ENCODE peak calls at places on chromosome 20, in six cellular contexts. O, P, M, R, Q and C are unnamed samples.

GRCh38 chr20:24762371-24762770 is 186.7 kb upstream of the CST7 start:
- DNase-seq in P (no peak), Q (no peak), O (no peak), M (peak; percentile 1), R (no peak), C (no peak)

GRCh38 chr20:61120595-61121515 is 131.2 kb upstream of the CDH4 start:
- DNase-seq in M (no peak), O (peak; percentile 26), R (peak; percentile 32), P (no peak), Q (no peak), C (no peak)

GRCh38 chr20:38893485-38894090 is 32.6 kb upstream of the FAM83D start:
- DNase-seq in O (peak; percentile 36), Q (peak; percentile 95), R (no peak), M (peak; percentile 75), P (peak; percentile 19), C (peak; percentile 78)

GRCh38 chr20:19926581-19926980 is 90.6 kb upstream of the NAA20 start:
- DNase-seq in M (no peak), O (no peak), Q (no peak), P (no peak), R (no peak), C (no peak)

GRCh38 chr20:36298795-36299339 is 7.3 kb upstream of the DLGAP4 start:
- DNase-seq in O (no peak), P (no peak), M (no peak), Q (no peak), R (no peak), C (no peak)

GRCh38 chr20:7161690-7162089 is 394.2 kb downstream of the BMP2 start:
- DNase-seq in P (no peak), O (no peak), R (no peak), M (no peak), Q (no peak), C (peak; percentile 10)

GRCh38 chr20:23651117-23651516 is 13.4 kb upstream of the CST3 start:
- DNase-seq in R (no peak), Q (no peak), P (no peak), O (no peak), M (no peak), C (no peak)

GRCh38 chr20:38060536-38060935 is 27.0 kb downstream of the RPRD1B start:
- DNase-seq in P (no peak), R (no peak), Q (no peak), M (no peak), O (no peak), C (no peak)

GRCh38 chr20:1010659-1011058 is 8.5 kb upstream of the RSPO4 start:
- DNase-seq in M (no peak), Q (no peak), O (no peak), R (no peak), P (no peak), C (no peak)

GRCh38 chr20:59400666-59401065 is 100.3 kb downstream of the EDN3 start:
- DNase-seq in R (no peak), Q (no peak), O (no peak), P (no peak), M (no peak), C (no peak)

GRCh38 chr20:41900292-41900691 is 282.1 kb upstream of the CHD6 start:
- DNase-seq in P (no peak), O (no peak), M (no peak), Q (no peak), R (no peak), C (no peak)

GRCh38 chr20:43744966-43745733 is 18.3 kb upstream of the GTSF1L start:
- DNase-seq in Q (no peak), P (no peak), R (no peak), O (no peak), M (peak; percentile 65), C (peak; percentile 21)
- TF ChIP-seq POLR2A in Q (no peak), P (no peak), R (no peak), O (no peak), M (no peak), C (no peak)

GRCh38 chr20:8305449-8305978 is 173.4 kb downstream of the PLCB1 start:
- DNase-seq in O (peak; percentile 21), R (no peak), Q (no peak), M (peak; percentile 71), P (peak; percentile 67), C (peak; percentile 53)
- H3K4me1 ChIP-seq in O (no peaks in the 10 kb centered on the region), R (no peaks in the 10 kb centered on the region), Q (no peaks in the 10 kb centered on the region), M (no peaks in the 10 kb centered on the region), P (peaks cover 3% of the 10 kb centered on the region), C (no peaks in the 10 kb centered on the region)

DNA sequence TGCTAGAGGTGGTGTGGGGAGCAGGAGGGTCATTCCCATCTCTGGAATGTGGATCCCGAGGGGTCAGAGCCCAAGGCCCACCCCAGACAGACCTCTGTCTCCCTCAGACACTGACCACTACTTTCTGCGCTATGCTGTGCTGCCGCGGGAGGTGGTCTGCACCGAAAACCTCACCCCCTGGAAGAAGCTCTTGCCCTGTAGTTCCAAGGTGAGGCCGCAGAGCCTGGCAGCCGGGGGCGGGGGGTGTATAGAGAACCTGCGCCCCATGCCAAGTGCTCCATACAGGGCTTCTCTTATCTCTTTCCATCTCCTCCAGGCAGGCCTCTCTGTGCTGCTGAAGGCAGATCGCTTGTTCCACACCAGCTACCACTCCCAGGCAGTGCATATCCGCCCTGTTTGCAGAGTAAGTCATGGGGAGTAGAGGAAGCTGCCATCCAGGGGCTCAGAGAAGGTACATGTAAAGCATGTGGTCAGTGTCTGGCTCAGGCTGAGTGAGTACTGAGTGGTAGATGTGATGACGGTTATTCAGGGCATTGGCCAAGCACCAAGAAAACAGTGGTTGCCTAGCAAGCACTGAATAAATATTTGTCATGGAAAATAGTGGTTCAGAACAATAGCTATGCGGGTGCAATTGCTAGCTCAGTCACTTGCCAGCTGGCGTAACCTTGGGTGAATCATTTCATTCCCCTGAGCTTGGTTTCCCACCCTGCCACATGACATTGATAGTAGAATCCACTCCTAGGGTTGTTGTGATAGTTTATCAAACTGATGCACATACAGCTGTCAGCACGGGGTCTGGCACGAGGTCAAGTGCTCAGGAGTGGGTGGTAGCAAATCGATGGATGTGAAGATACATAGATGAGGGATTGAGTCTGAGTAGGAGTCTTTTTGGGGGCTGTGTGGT is 3.5 kb downstream of the PIGT start:
- DNase-seq in P (no peak), M (peak; percentile 90), O (peak; percentile 85), R (peak; percentile 79), Q (peak; percentile 46), C (peak; percentile 80)
- TF ChIP-seq POLR2AphosphoS5 in P (no peak), M (peak; percentile 89), O (peak; percentile 87), R (peak; percentile 70), Q (peak; percentile 44), C (peak; percentile 87)

DNA sequence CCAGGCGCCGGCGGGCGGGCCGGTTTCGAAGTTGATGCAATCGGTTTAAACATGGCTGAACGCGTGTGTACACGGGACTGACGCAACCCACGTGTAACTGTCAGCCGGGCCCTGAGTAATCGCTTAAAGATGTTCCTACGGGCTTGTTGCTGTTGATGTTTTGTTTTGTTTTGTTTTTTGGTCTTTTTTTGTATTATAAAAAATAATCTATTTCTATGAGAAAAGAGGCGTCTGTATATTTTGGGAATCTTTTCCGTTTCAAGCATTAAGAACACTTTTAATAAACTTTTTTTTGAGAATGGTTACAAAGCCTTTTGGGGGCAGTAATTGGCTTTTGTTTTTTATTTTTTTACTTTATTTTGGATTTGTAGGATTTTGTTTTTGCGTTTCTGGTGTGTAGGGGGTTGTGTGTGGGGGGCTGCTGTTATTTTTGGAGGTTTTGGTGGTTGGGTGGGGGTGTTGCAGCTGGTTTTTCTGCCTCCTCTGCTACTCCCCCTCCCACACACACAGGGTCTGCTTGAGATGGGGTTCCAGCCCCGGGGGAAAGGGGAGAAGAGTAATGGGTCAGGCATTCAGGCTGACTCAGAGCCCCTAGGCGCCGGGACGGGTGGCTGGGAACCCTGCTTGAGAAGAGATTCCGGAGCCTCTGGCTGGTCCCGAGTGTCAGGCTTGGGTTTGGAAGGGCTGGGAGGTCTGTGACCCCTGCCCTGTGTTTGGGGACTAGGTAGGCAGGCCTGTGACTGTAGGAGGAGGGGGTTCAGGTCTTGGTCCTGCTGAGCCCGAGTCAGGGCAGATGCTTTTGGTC is 1.9 kb downstream of the CEBPB start:
- DNase-seq in P (peak; percentile 65), Q (peak; percentile 93), M (peak; percentile 78), R (peak; percentile 87), O (peak; percentile 90), C (peak; percentile 85)
- TF ChIP-seq POLR2A in P (no peak), Q (no peak), M (no peak), R (peak; percentile 42), O (peak; percentile 52), C (no peak)

GRCh38 chr20:62464990-62465389 is 10.8 kb downstream of the GATA5 start:
- DNase-seq in O (no peak), R (no peak), Q (no peak), M (no peak), P (no peak), C (no peak)

GRCh38 chr20:62462976-62463592 is 12.7 kb downstream of the GATA5 start:
- DNase-seq in P (no peak), Q (peak; percentile 63), M (no peak), R (no peak), O (no peak), C (no peak)

GRCh38 chr20:62466806-62467537 is 8.8 kb downstream of the GATA5 start:
- DNase-seq in Q (peak; percentile 73), O (no peak), P (no peak), R (no peak), M (no peak), C (no peak)

GRCh38 chr20:62464080-62464770 is 11.6 kb downstream of the GATA5 start:
- DNase-seq in P (no peak), Q (peak; percentile 70), R (no peak), O (no peak), M (no peak), C (no peak)

GRCh38 chr20:62466071-62466760 is 9.6 kb downstream of the GATA5 start:
- DNase-seq in O (no peak), M (no peak), P (no peak), Q (peak; percentile 85), R (no peak), C (no peak)
- H3K4me1 ChIP-seq in O (no peaks in the 10 kb centered on the region), M (peaks cover 24% of the 10 kb centered on the region), P (no peaks in the 10 kb centered on the region), Q (no peaks in the 10 kb centered on the region), R (no peaks in the 10 kb centered on the region), C (no peaks in the 10 kb centered on the region)